ENCODE peak calls at places on chromosomes 13 and 19, in eight cellular contexts. C is endothelial cell of umbilical vein; P is foreskin fibroblast; L is OCI-LY7; J is stimulated activated CD8-positive, alpha-beta memory T cell treated with anti-CD3 and anti-CD28 coated beads, Interleukin-15, amount 100 ng/mL, for 24 hours; B is effector memory CD8-positive, alpha-beta T cell; X is ELF-1; T is EL. V is an unnamed sample.

GRCh38 chr13:110799246-110800236 is 86.0 kb downstream of the ING1 start:
- DNase-seq in L (no peak), T (peak; percentile 58), C (peak; percentile 24), X (no peak), J (no peak), B (no peak), P (peak; percentile 89), V (no peak)

GRCh38 chr19:35459414-35460082 is 11.5 kb downstream of the FFAR2 start:
- DNase-seq in L (no peak), B (no peak), J (no peak), C (peak; percentile 47), P (peak; percentile 12), T (no peak), X (no peak), V (no peak)

GRCh38 chr13:77265336-77265735 is 61.6 kb downstream of the MYCBP2 start:
- DNase-seq in X (no peak), T (no peak), J (no peak), C (no peak), P (no peak), L (no peak), B (no peak), V (no peak)

GRCh38 chr19:11288349-11288748 is 7.6 kb upstream of the TSPAN16 start:
- DNase-seq in J (no peak), P (peak; percentile 67), X (no peak), L (no peak), C (peak; percentile 38), T (no peak), B (no peak), V (no peak)

GRCh38 chr19:17294051-17294891 is 9.0 kb downstream of the ABHD8 start:
- DNase-seq in P (peak; percentile 65), T (peak; percentile 34), J (peak; percentile 37), L (peak; percentile 79), X (peak; percentile 94), B (peak; percentile 36), C (no peak), V (no peak)

GRCh38 chr19:45515081-45515624 is 7.9 kb downstream of the VASP start:
- DNase-seq in P (no peak), T (no peak), X (no peak), C (no peak), J (no peak), L (peak; percentile 61), B (no peak), V (peak; percentile 78)

GRCh38 chr13:112474869-112475268 is 98.7 kb downstream of the SPACA7 start:
- DNase-seq in X (no peak), T (no peak), L (no peak), C (no peak), B (no peak), P (no peak), J (no peak), V (no peak)

GRCh38 chr13:70723732-70724131 is 615.5 kb upstream of the KLHL1 start:
- DNase-seq in J (no peak), L (no peak), P (peak; percentile 1), X (no peak), B (no peak), T (no peak), C (peak; percentile 62), V (no peak)

GRCh38 chr19:24086974-24087595 is at the start of gene ZNF254:
- DNase-seq in P (peak; percentile 95), T (peak; percentile 96), L (peak; percentile 89), B (peak; percentile 78), J (peak; percentile 41), X (peak; percentile 97), C (peak; percentile 97), V (peak; percentile 90)

GRCh38 chr19:17611462-17612244 is 56.2 kb downstream of the COLGALT1 start:
- DNase-seq in J (no peak), P (no peak), B (no peak), C (no peak), L (peak; percentile 75), T (no peak), X (no peak), V (no peak)

GRCh38 chr13:60148918-60149317 is 14.8 kb downstream of the DIAPH3 start:
- DNase-seq in J (no peak), C (peak; percentile 81), B (no peak), L (no peak), P (no peak), T (no peak), X (no peak), V (no peak)

GRCh38 chr19:1768248-1768647 is 14.9 kb downstream of the ONECUT3 start:
- DNase-seq in J (no peak), T (peak; percentile 30), L (no peak), X (peak; percentile 81), C (no peak), B (no peak), P (no peak), V (no peak)

GRCh38 chr13:64758520-64758919 is 2471.6 kb downstream of the PCDH9 start:
- DNase-seq in T (no peak), P (peak; percentile 9), J (no peak), C (no peak), X (no peak), B (no peak), L (no peak), V (no peak)

GRCh38 chr13:44752184-44752583 is 176.1 kb upstream of the TSC22D1 start:
- DNase-seq in X (no peak), P (no peak), L (no peak), B (no peak), J (no peak), T (no peak), C (no peak), V (no peak)

GRCh38 chr19:10936661-10937084 is 8.1 kb downstream of the TIMM29 start:
- DNase-seq in J (no peak), X (peak; percentile 84), P (peak; percentile 84), T (peak; percentile 81), L (peak; percentile 88), B (peak; percentile 53), C (peak; percentile 86), V (no peak)

GRCh38 chr13:21486322-21486721 is 27.2 kb upstream of the ZDHHC20 start:
- DNase-seq in B (no peak), J (no peak), T (no peak), L (no peak), X (no peak), P (no peak), C (no peak), V (no peak)

GRCh38 chr13:62356977-62357376 is 941.3 kb upstream of the PCDH20 start:
- DNase-seq in T (no peak), B (no peak), P (no peak), J (no peak), L (no peak), C (no peak), X (no peak), V (no peak)

GRCh38 chr13:76462003-76462402 is 424.2 kb downstream of the KCTD12 start:
- DNase-seq in B (no peak), X (no peak), C (no peak), L (no peak), T (no peak), P (peak; percentile 57), J (no peak), V (no peak)

GRCh38 chr19:48543121-48543710 is 8.8 kb upstream of the SULT2B1 start:
- DNase-seq in P (peak; percentile 85), B (no peak), X (peak; percentile 46), L (no peak), J (no peak), C (peak; percentile 80), T (peak; percentile 87), V (no peak)

GRCh38 chr13:23273498-23273897 is 92.7 kb downstream of the SGCG start:
- DNase-seq in B (no peak), P (no peak), C (no peak), X (no peak), T (no peak), L (no peak), J (no peak), V (no peak)

GRCh38 chr19:11554160-11554559 is 4.9 kb downstream of the ELOF1 start:
- DNase-seq in L (peak; percentile 63), P (no peak), X (no peak), B (no peak), J (no peak), C (no peak), T (no peak), V (no peak)

GRCh38 chr19:34265221-34265650 is 10.9 kb downstream of the GARRE1 start:
- DNase-seq in X (peak; percentile 38), P (no peak), T (no peak), L (no peak), B (no peak), C (peak; percentile 48), J (no peak), V (no peak)

GRCh38 chr13:109389892-109390345 is 396.5 kb downstream of the IRS2 start:
- DNase-seq in P (peak; percentile 72), X (no peak), B (no peak), L (no peak), C (no peak), T (no peak), J (no peak), V (no peak)

GRCh38 chr19:38373907-38374331 is 452 bp upstream of the PSMD8 start:
- DNase-seq in B (no peak), T (no peak), C (no peak), J (no peak), L (no peak), P (no peak), X (no peak), V (no peak)

GRCh38 chr19:30791116-30791515 is 418.9 kb downstream of the ZNF536 start:
- DNase-seq in J (no peak), B (no peak), C (no peak), P (no peak), L (no peak), T (no peak), X (peak; percentile 20), V (no peak)

GRCh38 chr13:40682449-40683240 is 16.2 kb upstream of the FOXO1 start:
- DNase-seq in C (peak; percentile 63), X (no peak), P (peak; percentile 39), B (no peak), T (peak; percentile 24), J (no peak), L (peak; percentile 86), V (no peak)

GRCh38 chr13:72666391-72666790 is 61.0 kb downstream of the MZT1 start:
- DNase-seq in L (no peak), J (no peak), B (no peak), C (no peak), P (no peak), X (no peak), T (no peak), V (no peak)

GRCh38 chr13:79295906-79296564 is 110.0 kb downstream of the RBM26 start:
- DNase-seq in L (no peak), C (peak; percentile 22), J (no peak), X (no peak), B (no peak), T (no peak), P (no peak), V (no peak)

GRCh38 chr13:66689628-66690027 is 540.5 kb downstream of the PCDH9 start:
- DNase-seq in T (peak; percentile 15), P (peak; percentile 53), C (peak; percentile 26), L (peak; percentile 76), X (no peak), B (no peak), J (no peak), V (no peak)

GRCh38 chr19:42919757-42920079 is 2.0 kb upstream of the PSG6 start:
- DNase-seq in T (peak; percentile 26), C (no peak), L (no peak), P (no peak), X (no peak), J (no peak), B (no peak), V (no peak)